ENCODE peak calls at places on chromosomes 11 and 22, in eight cellular contexts. F is neural progenitor cell, T is dorsolateral prefrontal cortex, E is AG04450, S is GM12864, Y is epithelial cell of esophagus, R is tibial artery, X is brain microvascular endothelial cell. A is an unnamed sample.

GRCh38 chr11:102071497-102072472 is 24.5 kb downstream of the CFAP300 start:
- DNase-seq in R (no peak), T (no peak), X (no peak), S (no peak), Y (no peak), F (no peak), E (no peak), A (no peak)

GRCh38 chr11:43984519-43985385 is 42.3 kb downstream of the C11orf96 start:
- DNase-seq in R (no peak), S (no peak), T (no peak), F (no peak), X (no peak), E (no peak), Y (no peak), A (no peak)

GRCh38 chr11:121082219-121082618 is 18.8 kb upstream of the TECTA start:
- DNase-seq in F (no peak), R (no peak), S (no peak), T (no peak), Y (no peak), X (no peak), E (no peak), A (no peak)

GRCh38 chr11:126317681-126318641 is 14.1 kb downstream of the DCPS start:
- DNase-seq in R (peak), Y (peak), S (no peak), T (no peak), X (peak), E (no peak), F (no peak), A (no peak)

GRCh38 chr11:128917144-128917684 is 25.5 kb downstream of the TP53AIP1 start:
- DNase-seq in F (no peak), S (no peak), T (no peak), Y (no peak), R (no peak), E (no peak), X (no peak), A (no peak)

GRCh38 chr11:34730544-34731295 is 109.8 kb downstream of the EHF start:
- DNase-seq in Y (peak), E (no peak), S (no peak), F (no peak), X (no peak), T (no peak), R (no peak), A (no peak)

GRCh38 chr11:111966678-111967077 is 29.5 kb downstream of the DIXDC1 start:
- DNase-seq in S (no peak), T (no peak), E (no peak), X (no peak), R (no peak), Y (no peak), F (no peak), A (no peak)

GRCh38 chr22:17787159-17788022 is 13.1 kb upstream of the BID start:
- DNase-seq in E (no peak), T (no peak), F (no peak), S (no peak), Y (no peak), R (no peak), X (no peak), A (no peak)

GRCh38 chr11:45110562-45110961 is 35.9 kb upstream of the PRDM11 start:
- DNase-seq in R (no peak), F (peak), S (peak), T (no peak), Y (peak), X (peak), E (peak), A (no peak)

GRCh38 chr11:130024356-130024755 is 21.7 kb upstream of the PRDM10 start:
- DNase-seq in E (no peak), F (no peak), S (no peak), R (no peak), X (no peak), T (no peak), Y (no peak), A (no peak)

GRCh38 chr11:77063861-77064260 is 2.9 kb upstream of the CAPN5 start:
- DNase-seq in S (no peak), X (no peak), Y (no peak), T (no peak), E (no peak), R (no peak), F (no peak), A (no peak)

GRCh38 chr11:128467610-128468041 is 119.7 kb downstream of the ETS1 start:
- DNase-seq in T (no peak), X (peak), F (no peak), Y (peak), S (no peak), R (peak), E (peak), A (no peak)

GRCh38 chr22:29149841-29150555 is 55.7 kb upstream of the EMID1 start:
- DNase-seq in F (peak), R (no peak), X (no peak), E (no peak), Y (no peak), T (peak), S (no peak), A (no peak)

GRCh38 chr11:95584180-95584579 is 205.4 kb downstream of the FAM76B start:
- DNase-seq in X (no peak), R (no peak), T (no peak), S (no peak), F (no peak), E (no peak), Y (peak), A (no peak)

GRCh38 chr11:36077368-36077767 is 133.5 kb downstream of the LDLRAD3 start:
- DNase-seq in S (no peak), R (no peak), F (no peak), E (no peak), X (no peak), Y (no peak), T (no peak), A (no peak)

GRCh38 chr22:25357606-25358420 is 138.4 kb downstream of the CRYBB2 start:
- DNase-seq in E (no peak), S (no peak), F (no peak), X (no peak), T (no peak), R (no peak), Y (no peak), A (no peak)

GRCh38 chr11:78193806-78194205 is 5.1 kb downstream of the USP35 start:
- DNase-seq in Y (no peak), E (no peak), T (no peak), R (no peak), F (no peak), X (no peak), S (no peak), A (no peak)

GRCh38 chr22:18103527-18104269 is 6.9 kb upstream of the TUBA8 start:
- DNase-seq in E (no peak), S (no peak), R (no peak), F (no peak), T (no peak), Y (no peak), X (no peak), A (no peak)

GRCh38 chr11:111975076-111975806 is 38.1 kb downstream of the DIXDC1 start:
- DNase-seq in Y (no peak), T (no peak), S (no peak), E (no peak), R (no peak), X (no peak), F (no peak), A (no peak)

GRCh38 chr22:38614331-38615122 is 41.7 kb downstream of the FAM227A start:
- DNase-seq in S (no peak), X (peak), F (no peak), E (no peak), T (no peak), R (no peak), Y (no peak), A (no peak)

GRCh38 chr11:103923473-103923931 is 112.9 kb upstream of the DDI1 start:
- DNase-seq in X (no peak), Y (peak), T (no peak), E (no peak), S (no peak), F (no peak), R (no peak), A (no peak)

GRCh38 chr11:64251986-64252837 is 882 bp downstream of the PLCB3 start:
- DNase-seq in F (peak), E (no peak), R (no peak), S (no peak), Y (peak), X (no peak), T (no peak), A (no peak)

GRCh38 chr22:41301085-41302015 is at the start of gene ZC3H7B:
- DNase-seq in Y (peak), S (peak), T (peak), X (peak), R (peak), F (peak), E (peak), A (peak)

GRCh38 chr11:57530215-57530595 is 349 bp downstream of the TIMM10 start:
- DNase-seq in F (no peak), E (no peak), S (no peak), T (no peak), Y (no peak), R (no peak), X (no peak), A (no peak)

GRCh38 chr11:64040684-64041267 is 5.0 kb downstream of the FLRT1 start:
- DNase-seq in Y (no peak), E (no peak), F (peak), X (no peak), T (peak), R (no peak), S (no peak), A (no peak)

GRCh38 chr22:41910050-41910598 is 4.8 kb downstream of the SHISA8 start:
- DNase-seq in T (no peak), Y (peak), X (no peak), E (no peak), S (no peak), R (no peak), F (peak), A (no peak)

GRCh38 chr11:637593-638507 is 781 bp downstream of the DRD4 start:
- DNase-seq in X (no peak), T (no peak), S (no peak), R (no peak), E (no peak), F (peak), Y (no peak), A (no peak)

GRCh38 chr11:57680552-57680874 is 12.6 kb downstream of the ZDHHC5 start:
- DNase-seq in S (no peak), E (no peak), Y (peak), F (no peak), X (peak), T (no peak), R (no peak), A (no peak)

GRCh38 chr22:49502126-49502826 is 325.4 kb downstream of the BRD1 start:
- DNase-seq in Y (no peak), R (no peak), T (no peak), E (no peak), F (no peak), X (peak), S (no peak), A (no peak)

GRCh38 chr11:46333129-46333947 is 13.9 kb upstream of the DGKZ start:
- DNase-seq in T (no peak), X (no peak), E (no peak), R (no peak), S (no peak), Y (no peak), F (peak), A (no peak)

GRCh38 chr22:40033586-40034380 is 39.0 kb downstream of the FAM83F start:
- DNase-seq in T (no peak), F (no peak), Y (no peak), E (no peak), S (no peak), X (no peak), R (no peak), A (no peak)

GRCh38 chr11:65640483-65641207 is 2.7 kb downstream of the SIPA1 start:
- DNase-seq in T (no peak), X (no peak), F (no peak), S (no peak), Y (no peak), R (peak), E (no peak), A (peak)

DNA sequence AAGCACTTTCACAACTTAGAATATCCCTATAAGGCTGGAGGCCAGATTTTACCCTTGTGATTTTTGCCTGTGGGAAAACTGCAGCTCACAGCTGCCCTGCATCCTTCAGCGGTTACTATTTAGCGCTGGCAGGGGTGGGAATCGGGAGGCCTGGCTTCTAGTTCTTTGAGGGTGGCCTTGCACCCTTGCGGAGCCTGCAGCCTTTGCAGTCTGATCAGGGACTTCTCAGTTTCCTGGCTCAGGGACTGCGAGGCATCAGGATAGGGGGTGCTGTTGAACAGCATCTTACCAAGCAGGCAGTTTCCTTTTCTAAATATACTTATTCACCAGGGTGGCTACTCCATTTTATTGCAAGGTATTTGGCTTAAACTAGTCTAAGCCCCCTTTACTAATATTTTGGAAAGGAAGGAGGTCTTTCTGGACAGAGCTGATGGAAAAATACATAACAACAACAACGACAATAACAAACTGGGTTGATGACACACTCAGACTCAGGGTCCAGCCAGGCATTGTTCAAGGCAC is 2.9 kb upstream of the APOA1 start:
- DNase-seq in Y (no peak), R (no peak), T (no peak), X (no peak), F (peak), S (no peak), E (no peak), A (no peak)
- TF ChIP-seq CTCF in Y (no peak), R (no peak), T (peak), X (peak), F (peak), S (no peak), E (peak), A (no peak)

GRCh38 chr11:7536102-7536501 is 22.3 kb downstream of the PPFIBP2 start:
- DNase-seq in Y (no peak), S (no peak), T (no peak), X (no peak), E (no peak), F (peak), R (no peak), A (no peak)
- TF ChIP-seq CTCF in Y (no peak), S (peak), T (no peak), X (peak), E (no peak), F (peak), R (no peak), A (peak)

DNA sequence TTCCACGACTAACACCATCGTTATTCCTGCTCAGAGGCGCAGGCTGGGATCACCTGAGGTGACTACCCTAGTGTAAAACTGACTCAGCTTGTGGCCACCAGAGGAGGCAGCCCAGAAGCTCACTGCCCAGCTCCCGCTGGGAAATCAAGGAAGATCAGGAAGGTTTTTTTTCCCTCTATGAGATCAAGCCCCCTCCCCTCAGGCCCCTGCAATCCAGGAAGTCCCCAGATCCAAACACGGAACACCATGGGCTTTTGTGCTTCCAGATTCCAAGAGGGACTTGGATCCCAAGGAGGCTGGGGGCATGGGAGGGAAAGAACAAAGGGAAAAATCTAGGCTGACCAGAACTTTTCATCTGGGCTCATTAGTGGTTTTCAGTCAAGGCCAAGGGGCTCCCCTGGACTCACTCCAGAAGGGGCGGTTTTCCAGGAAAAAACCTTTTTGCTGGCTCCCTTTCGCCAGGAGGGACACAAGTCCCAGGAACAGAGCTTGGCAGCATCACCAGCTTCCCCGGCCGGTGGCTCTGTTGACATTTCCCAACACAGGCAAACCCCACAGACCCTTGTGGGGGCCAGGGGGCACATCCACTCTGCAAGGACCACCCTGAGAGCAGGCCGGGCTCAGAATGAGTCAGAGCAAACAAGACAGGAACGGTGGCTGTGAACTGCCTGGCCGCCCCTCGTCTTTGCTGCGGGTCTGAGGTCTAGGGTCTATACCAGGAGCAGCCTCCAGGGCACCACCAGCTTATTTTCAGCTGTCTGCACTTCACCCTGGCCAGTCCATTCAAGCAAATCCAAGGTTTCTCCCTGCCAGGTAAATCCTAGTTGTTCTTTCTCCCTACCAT is 36.8 kb downstream of the MYH9 start:
- DNase-seq in S (no peak), T (no peak), Y (peak), E (no peak), R (no peak), X (no peak), F (no peak), A (no peak)
- TF ChIP-seq CTCF in S (peak), T (no peak), Y (peak), E (peak), R (peak), X (peak), F (no peak), A (no peak)

DNA sequence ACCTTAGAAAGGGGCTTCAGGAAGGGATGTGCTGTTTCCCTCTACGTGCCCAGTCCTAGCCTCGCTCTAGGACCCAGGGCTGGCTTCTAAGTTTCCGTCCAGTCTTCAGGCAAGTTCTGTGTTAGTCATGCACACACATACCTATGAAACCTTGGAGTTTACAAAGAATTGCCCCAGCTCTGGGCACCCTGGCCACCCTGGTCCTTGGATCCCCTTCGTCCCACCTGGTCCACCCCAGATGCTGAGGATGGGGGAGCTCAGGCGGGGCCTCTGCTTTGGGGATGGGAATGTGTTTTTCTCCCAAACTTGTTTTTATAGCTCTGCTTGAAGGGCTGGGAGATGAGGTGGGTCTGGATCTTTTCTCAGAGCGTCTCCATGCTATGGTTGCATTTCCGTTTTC is 2.2 kb upstream of the TAGLN start:
- DNase-seq in Y (no peak), X (no peak), T (no peak), F (no peak), E (no peak), S (no peak), R (no peak), A (peak)
- TF ChIP-seq CTCF in Y (no peak), X (no peak), T (no peak), F (no peak), E (no peak), S (no peak), R (no peak), A (no peak)

GRCh38 chr11:124896071-124896750 is 1.5 kb downstream of the ROBO4 start:
- DNase-seq in R (no peak), Y (no peak), S (no peak), F (no peak), X (no peak), T (no peak), E (no peak), A (no peak)

GRCh38 chr11:124896821-124897391 is 759 bp downstream of the ROBO4 start:
- DNase-seq in R (no peak), T (no peak), X (no peak), F (no peak), S (no peak), Y (no peak), E (no peak), A (no peak)

GRCh38 chr11:124899376-124900145 is 1.9 kb upstream of the ROBO4 start:
- DNase-seq in R (no peak), E (no peak), F (no peak), Y (no peak), T (no peak), X (no peak), S (no peak), A (no peak)

GRCh38 chr11:124898711-124899110 is 1.0 kb upstream of the ROBO4 start:
- DNase-seq in F (no peak), R (no peak), Y (no peak), T (no peak), E (peak), X (no peak), S (no peak), A (no peak)

DNA sequence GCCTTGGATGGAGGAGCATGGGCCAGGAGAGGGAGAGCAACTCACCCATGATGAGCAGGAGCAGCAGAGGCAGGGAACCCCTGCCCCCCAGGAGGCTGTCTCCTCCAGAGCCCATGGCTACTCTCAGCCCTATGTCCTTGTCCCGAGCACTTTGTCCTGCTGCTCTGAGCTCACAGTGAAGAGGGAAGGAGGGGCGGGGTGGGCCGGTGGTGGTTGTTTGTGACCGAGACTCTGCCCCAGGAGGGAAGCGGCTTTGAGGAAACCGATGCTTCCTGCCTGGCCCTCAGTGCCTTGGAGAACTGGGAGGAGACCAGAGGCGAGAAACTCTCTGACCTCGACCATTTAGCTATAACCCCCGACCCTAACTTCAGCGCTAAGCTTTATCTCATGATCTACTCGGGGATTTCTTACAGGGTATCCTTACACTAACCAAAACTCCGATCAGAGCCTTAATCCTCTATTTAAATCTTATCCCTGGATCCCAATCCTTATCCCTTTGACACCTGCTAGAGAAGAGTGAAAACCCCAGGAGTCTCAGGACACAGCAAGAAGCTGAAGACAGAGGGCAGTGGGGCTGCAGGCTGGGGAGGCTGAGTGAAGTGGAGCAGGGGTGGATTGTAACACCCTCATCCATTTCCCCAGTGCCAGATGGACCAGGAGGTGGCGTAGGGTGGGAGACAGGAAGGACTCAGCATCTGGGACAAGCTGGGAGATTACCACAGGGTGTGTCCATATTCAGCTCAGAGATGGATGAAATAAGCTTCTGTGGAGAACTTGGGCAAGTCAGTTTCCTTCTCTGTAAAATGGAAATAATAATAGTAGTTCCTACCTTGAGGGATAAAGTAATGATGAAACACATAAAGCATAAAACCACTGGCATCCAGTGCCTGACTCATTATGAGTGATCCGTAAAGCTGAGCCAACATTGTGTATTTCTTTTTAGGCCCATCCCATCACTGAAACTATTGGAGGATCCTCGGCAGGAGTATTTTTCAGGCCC is at the start of gene ROBO4:
- DNase-seq in E (peak), T (no peak), Y (peak), R (peak), F (no peak), X (peak), S (no peak), A (no peak)
- TF ChIP-seq CTCF in E (no peak), T (no peak), Y (peak), R (no peak), F (no peak), X (peak), S (no peak), A (no peak)

DNA sequence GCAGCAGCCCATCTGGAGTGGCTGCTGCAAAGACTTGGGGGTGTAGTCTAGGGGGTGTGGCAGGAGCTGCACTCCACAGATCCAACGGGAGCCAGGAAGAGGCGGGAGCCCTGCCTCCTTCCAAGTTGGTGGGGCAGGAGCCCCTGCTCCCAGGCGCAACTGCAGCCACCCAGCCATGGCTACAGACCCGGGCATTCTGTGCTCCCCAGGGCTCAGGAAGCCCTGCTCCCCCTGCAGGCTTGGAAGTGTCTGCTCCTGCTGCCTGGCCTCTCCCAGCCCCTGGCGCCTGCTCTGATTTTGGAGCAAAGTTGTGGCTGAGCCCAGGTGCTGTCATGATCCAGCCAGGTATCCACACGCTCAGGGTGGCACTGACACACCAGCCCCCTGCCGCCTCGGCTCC is 58.5 kb downstream of the CCDC34 start:
- DNase-seq in S (no peak), F (peak), E (no peak), T (no peak), X (no peak), Y (no peak), R (no peak), A (no peak)
- TF ChIP-seq CTCF in S (no peak), F (peak), E (no peak), T (no peak), X (peak), Y (no peak), R (no peak), A (no peak)